ENCODE peak calls at places on chromosomes 6 and 20, in eight cellular contexts. E is ovary, R is mammary epithelial cell, A is A549, F is fibroblast of lung, S is SK-N-SH, M is nephron progenitor cell, Z is BJ. V is an unnamed sample.

GRCh38 chr6:131937703-131938631 is 13.2 kb downstream of the CCN2 start:
- DNase-seq in E (no peak), M (no peak), Z (no peak), R (no peak), F (peak; percentile 93), A (no peak), S (no peak), V (no peak)

GRCh38 chr6:14682821-14683220 is 563.0 kb upstream of the JARID2 start:
- DNase-seq in Z (no peak), S (no peak), E (no peak), F (peak; percentile 74), M (no peak), A (no peak), R (peak; percentile 68), V (no peak)

GRCh38 chr6:89353702-89354392 is 1.3 kb upstream of the UBE2J1 start:
- DNase-seq in M (no peak), F (no peak), E (no peak), S (no peak), R (no peak), A (no peak), Z (no peak), V (no peak)

GRCh38 chr20:25195962-25196700 is 619 bp downstream of the ENTPD6 start:
- DNase-seq in S (no peak), M (peak; percentile 56), A (peak; percentile 29), E (no peak), Z (no peak), R (peak; percentile 66), F (no peak), V (peak; percentile 3)

GRCh38 chr6:158666637-158667359 is 16.9 kb downstream of the SYTL3 start:
- DNase-seq in E (no peak), R (no peak), A (no peak), S (no peak), Z (no peak), M (no peak), F (peak; percentile 89), V (no peak)

GRCh38 chr6:32685603-32686002 is 19.1 kb upstream of the HLA-DQB1 start:
- DNase-seq in S (no peak), Z (no peak), R (peak; percentile 68), M (no peak), F (no peak), A (no peak), E (no peak), V (no peak)

GRCh38 chr6:12584631-12585405 is 131.7 kb upstream of the PHACTR1 start:
- DNase-seq in M (no peak), E (no peak), S (no peak), A (no peak), Z (no peak), F (no peak), R (no peak), V (no peak)

GRCh38 chr6:9412951-9413559 is 977.7 kb upstream of the SLC35B3 start:
- DNase-seq in F (peak; percentile 34), S (peak; percentile 35), E (no peak), Z (no peak), M (peak; percentile 25), A (no peak), R (peak; percentile 19), V (peak; percentile 34)

GRCh38 chr20:62806383-62807050 is 1.9 kb downstream of the OGFR start:
- DNase-seq in M (no peak), Z (no peak), R (no peak), A (no peak), S (no peak), F (no peak), E (no peak), V (no peak)

GRCh38 chr20:62805711-62806382 is 1.2 kb downstream of the OGFR start:
- DNase-seq in A (no peak), E (peak; percentile 68), F (peak; percentile 39), Z (no peak), M (peak; percentile 81), S (no peak), R (no peak), V (no peak)

GRCh38 chr20:62809530-62810428 is 5.1 kb downstream of the OGFR start:
- DNase-seq in A (no peak), F (no peak), M (no peak), S (no peak), R (no peak), E (no peak), Z (no peak), V (no peak)

GRCh38 chr20:62807444-62808210 is 3.0 kb downstream of the OGFR start:
- DNase-seq in M (no peak), Z (no peak), S (no peak), A (no peak), R (no peak), E (no peak), F (no peak), V (no peak)

GRCh38 chr20:62808211-62808865 is 3.7 kb downstream of the OGFR start:
- DNase-seq in E (peak; percentile 83), A (peak; percentile 83), Z (no peak), M (peak; percentile 89), R (no peak), S (peak; percentile 93), F (peak; percentile 61), V (peak; percentile 89)
- TF ChIP-seq CTCF in E (peak; percentile 80), A (peak; percentile 85), Z (peak; percentile 96), M (peak; percentile 95), R (peak; percentile 68), S (peak; percentile 93), F (peak; percentile 90), V (peak; percentile 99)

GRCh38 chr6:39666706-39667489 is 58.3 kb downstream of the KIF6 start:
- DNase-seq in R (no peak), M (no peak), F (no peak), S (no peak), A (no peak), E (no peak), Z (no peak), V (no peak)

GRCh38 chr6:39669943-39670342 is 55.3 kb downstream of the KIF6 start:
- DNase-seq in S (no peak), Z (no peak), R (no peak), E (no peak), F (no peak), M (no peak), A (no peak), V (no peak)

GRCh38 chr6:39665871-39666270 is 59.3 kb downstream of the KIF6 start:
- DNase-seq in M (no peak), S (no peak), R (no peak), E (no peak), A (no peak), F (no peak), Z (peak; percentile 48), V (no peak)

GRCh38 chr6:39669117-39669690 is 56.0 kb downstream of the KIF6 start:
- DNase-seq in E (no peak), R (no peak), S (no peak), A (no peak), Z (no peak), F (peak; percentile 19), M (no peak), V (no peak)

DNA sequence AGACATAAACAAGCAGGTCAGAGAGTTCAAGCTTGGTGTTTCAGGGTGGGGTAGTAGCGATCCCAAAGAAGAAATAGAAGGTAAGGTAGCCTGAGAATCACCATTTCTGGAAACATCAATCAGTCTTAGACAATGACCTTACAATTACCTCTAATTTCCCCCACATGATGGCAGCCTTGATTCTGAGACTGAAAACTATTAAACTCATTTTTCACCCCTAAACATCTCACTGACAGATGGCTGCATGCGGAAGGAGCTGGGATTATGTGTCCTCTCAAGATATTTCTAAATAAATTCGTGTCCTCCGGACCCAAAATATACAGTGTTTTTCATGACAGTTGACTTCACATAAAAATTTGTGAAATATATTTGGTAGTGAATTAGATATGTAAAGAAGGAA is 61.0 kb downstream of the KIF6 start:
- DNase-seq in R (no peak), E (no peak), S (no peak), A (no peak), M (no peak), F (no peak), Z (no peak), V (no peak)
- TF ChIP-seq CTCF in R (no peak), E (no peak), S (no peak), A (no peak), M (no peak), F (no peak), Z (no peak), V (no peak)

GRCh38 chr20:33936651-33937050 is 57.1 kb upstream of the RALY start:
- DNase-seq in F (no peak), E (no peak), A (no peak), R (no peak), Z (no peak), S (no peak), M (no peak), V (no peak)

GRCh38 chr20:33927703-33928102 is 66.0 kb upstream of the RALY start:
- DNase-seq in E (no peak), M (no peak), S (peak; percentile 75), A (no peak), F (no peak), R (no peak), Z (no peak), V (no peak)

GRCh38 chr20:33929917-33930316 is 63.8 kb upstream of the RALY start:
- DNase-seq in F (no peak), S (no peak), A (no peak), M (no peak), E (no peak), R (no peak), Z (no peak), V (no peak)

GRCh38 chr20:33933469-33933909 is 60.2 kb upstream of the RALY start:
- DNase-seq in R (peak; percentile 61), E (peak; percentile 41), M (peak; percentile 36), A (peak; percentile 23), Z (no peak), S (peak; percentile 52), F (peak; percentile 73), V (peak; percentile 63)
- TF ChIP-seq CTCF in R (peak; percentile 81), E (no peak), M (peak; percentile 24), A (peak; percentile 33), Z (peak; percentile 49), S (peak; percentile 55), F (peak; percentile 62), V (peak; percentile 14)

GRCh38 chr20:45372646-45373352 is 5.3 kb downstream of the TP53TG5 start:
- DNase-seq in Z (no peak), R (no peak), A (no peak), S (no peak), E (peak; percentile 41), F (no peak), M (no peak), V (no peak)

GRCh38 chr20:45372241-45372640 is 5.9 kb downstream of the TP53TG5 start:
- DNase-seq in A (no peak), Z (no peak), M (no peak), E (no peak), R (no peak), F (no peak), S (no peak), V (no peak)

GRCh38 chr20:45374966-45375365 is 3.2 kb downstream of the TP53TG5 start:
- DNase-seq in Z (no peak), A (no peak), R (no peak), F (no peak), M (no peak), S (no peak), E (no peak), V (no peak)

GRCh38 chr20:45373353-45374100 is 4.6 kb downstream of the TP53TG5 start:
- DNase-seq in E (peak; percentile 87), S (peak; percentile 83), Z (no peak), F (peak; percentile 81), R (peak; percentile 67), A (peak; percentile 91), M (peak; percentile 87), V (peak; percentile 98)

DNA sequence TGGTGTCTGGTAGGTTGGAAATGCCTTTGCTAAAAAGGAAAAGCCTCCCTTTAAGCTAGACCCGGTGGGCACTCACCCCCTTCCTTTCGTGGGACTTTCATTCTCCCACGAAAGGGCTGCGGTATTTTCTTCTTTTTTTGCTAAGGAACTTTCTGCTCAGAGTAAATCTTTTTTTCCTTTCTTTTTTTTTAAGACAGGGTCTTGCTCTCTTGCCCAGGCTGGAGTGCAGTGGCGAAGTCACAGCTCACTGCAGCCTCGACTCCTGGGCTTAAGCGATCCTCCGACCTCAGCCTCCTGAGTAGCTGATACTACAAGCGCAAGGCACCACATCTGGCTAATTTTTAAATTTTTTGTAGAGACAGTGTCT is 4.0 kb downstream of the TP53TG5 start:
- DNase-seq in R (no peak), Z (no peak), F (no peak), M (no peak), E (no peak), A (no peak), S (no peak), V (no peak)
- TF ChIP-seq CTCF in R (no peak), Z (no peak), F (no peak), M (no peak), E (no peak), A (no peak), S (peak; percentile 6), V (no peak)